ENCODE peak calls at places on chromosomes 7 and 10, in nine cellular contexts. W is neural progenitor cell, V is GM12878, T is GM23248, G is suprapubic skin, L is GM23338, S is testis, U is DND-41, H is endodermal cell. O is an unnamed sample.

GRCh38 chr7:24123061-24123460 is 160.9 kb upstream of the NPY start:
- DNase-seq in G (no peak), W (no peak), U (no peak), T (peak; percentile 58), L (peak; percentile 16), S (no peak), V (no peak), H (no peak), O (no peak)

GRCh38 chr7:124077546-124077945 is 44.7 kb upstream of the TMEM229A start:
- DNase-seq in S (no peak), T (no peak), U (no peak), G (no peak), L (peak; percentile 12), W (no peak), V (no peak), H (no peak), O (no peak)

GRCh38 chr7:4136501-4137110 is 545.5 kb upstream of the FOXK1 start:
- DNase-seq in W (no peak), S (no peak), U (no peak), H (peak; percentile 72), T (no peak), V (no peak), L (peak; percentile 53), G (no peak), O (no peak)

GRCh38 chr7:73892003-73892975 is 31.3 kb downstream of the TMEM270 start:
- DNase-seq in S (peak; percentile 58), G (no peak), U (no peak), W (no peak), T (peak; percentile 64), V (no peak), H (no peak), L (no peak), O (no peak)

GRCh38 chr10:78959901-78960300 is 108.9 kb upstream of the ZMIZ1 start:
- DNase-seq in W (no peak), T (peak; percentile 51), S (no peak), U (no peak), L (no peak), V (no peak), G (no peak), H (no peak), O (no peak)

GRCh38 chr10:46515402-46516192 is 40.9 kb downstream of the GPRIN2 start:
- DNase-seq in T (no peak), U (peak; percentile 2), G (no peak), V (no peak), L (no peak), S (peak; percentile 13), W (no peak), H (peak; percentile 29), O (no peak)

GRCh38 chr7:27581906-27582305 is 80.8 kb downstream of the HIBADH start:
- DNase-seq in T (no peak), L (no peak), V (no peak), W (peak; percentile 8), G (no peak), S (no peak), U (no peak), H (no peak), O (no peak)

GRCh38 chr7:155198901-155199845 is 98.5 kb upstream of the INSIG1 start:
- DNase-seq in S (no peak), W (no peak), V (no peak), H (no peak), U (no peak), T (peak; percentile 62), G (no peak), L (no peak), O (no peak)

GRCh38 chr7:106514887-106515286 is 146.1 kb downstream of the CCDC71L start:
- DNase-seq in S (no peak), W (no peak), H (no peak), V (no peak), L (no peak), U (no peak), T (peak; percentile 12), G (no peak), O (no peak)

GRCh38 chr7:135200824-135201331 is 10.4 kb downstream of the WDR91 start:
- DNase-seq in W (no peak), L (no peak), U (no peak), H (no peak), V (no peak), S (no peak), T (no peak), G (no peak), O (no peak)

GRCh38 chr10:35378547-35379210 is 42.4 kb downstream of the CCNY start:
- DNase-seq in W (no peak), S (no peak), V (no peak), T (no peak), G (no peak), U (no peak), H (peak; percentile 49), L (no peak), O (no peak)

GRCh38 chr10:35372329-35372728 is 36.0 kb downstream of the CCNY start:
- DNase-seq in S (no peak), H (no peak), V (no peak), T (peak; percentile 89), W (no peak), U (no peak), L (no peak), G (no peak), O (no peak)

GRCh38 chr10:35375091-35375765 is 38.9 kb downstream of the CCNY start:
- DNase-seq in G (no peak), V (no peak), L (no peak), W (no peak), S (no peak), H (no peak), U (no peak), T (peak; percentile 49), O (no peak)

GRCh38 chr10:35379226-35380137 is 43.2 kb downstream of the CCNY start:
- DNase-seq in W (no peak), H (peak; percentile 70), S (peak; percentile 20), T (peak; percentile 68), V (peak; percentile 60), L (peak; percentile 67), G (no peak), U (peak; percentile 52), O (no peak)

GRCh38 chr10:35377050-35377723 is 40.9 kb downstream of the CCNY start:
- DNase-seq in H (no peak), T (peak; percentile 17), W (no peak), U (no peak), G (no peak), S (no peak), L (no peak), V (no peak), O (no peak)
- H3K4me1 ChIP-seq in H (peaks cover 10% of the 10 kb centered on the region), T (peaks cover 39% of the 10 kb centered on the region), W (peaks cover 34% of the 10 kb centered on the region), U (peaks cover 22% of the 10 kb centered on the region), G (peaks cover 13% of the 10 kb centered on the region), S (peaks cover 10% of the 10 kb centered on the region), L (peaks cover 34% of the 10 kb centered on the region), V (peaks cover 21% of the 10 kb centered on the region), O (peaks cover 54% of the 10 kb centered on the region)

GRCh38 chr7:151341357-151342101 is at the start of gene NUB1:
- DNase-seq in L (peak; percentile 95), S (peak; percentile 94), H (peak; percentile 98), T (peak; percentile 97), V (no peak), G (peak; percentile 94), U (peak; percentile 86), W (peak; percentile 96), O (peak; percentile 88)

GRCh38 chr7:151342811-151343210 is 1.2 kb downstream of the NUB1 start:
- DNase-seq in S (no peak), U (no peak), L (no peak), T (peak; percentile 39), V (no peak), W (no peak), H (no peak), G (no peak), O (no peak)

GRCh38 chr7:151345576-151345975 is 4.0 kb downstream of the NUB1 start:
- DNase-seq in V (no peak), W (no peak), U (no peak), G (no peak), L (no peak), H (no peak), T (no peak), S (no peak), O (no peak)

GRCh38 chr7:151342102-151342646 is 562 bp downstream of the NUB1 start:
- DNase-seq in W (no peak), U (no peak), G (no peak), T (peak; percentile 28), V (peak; percentile 77), S (no peak), H (no peak), L (no peak), O (no peak)

GRCh38 chr7:151343516-151343915 is 1.9 kb downstream of the NUB1 start:
- DNase-seq in U (no peak), S (no peak), L (no peak), G (no peak), W (no peak), T (no peak), V (no peak), H (no peak), O (no peak)
- H3K4me3 ChIP-seq in U (no peak overlapping the region), S (no peak overlapping the region), L (no peak overlapping the region), G (no peak overlapping the region), W (no peak overlapping the region), T (no peak overlapping the region), V (peak overlapping the region; percentile 65), H (no peak overlapping the region), O (no peak overlapping the region)

GRCh38 chr7:122802211-122802833 is 83.9 kb downstream of the CADPS2 start:
- DNase-seq in S (peak; percentile 36), W (no peak), H (peak; percentile 52), U (no peak), G (no peak), V (no peak), L (peak; percentile 47), T (no peak), O (no peak)

GRCh38 chr7:122803323-122803722 is 82.9 kb downstream of the CADPS2 start:
- DNase-seq in L (peak; percentile 65), U (no peak), T (peak; percentile 0), H (peak; percentile 54), V (no peak), S (peak; percentile 16), G (no peak), W (peak; percentile 49), O (no peak)

DNA sequence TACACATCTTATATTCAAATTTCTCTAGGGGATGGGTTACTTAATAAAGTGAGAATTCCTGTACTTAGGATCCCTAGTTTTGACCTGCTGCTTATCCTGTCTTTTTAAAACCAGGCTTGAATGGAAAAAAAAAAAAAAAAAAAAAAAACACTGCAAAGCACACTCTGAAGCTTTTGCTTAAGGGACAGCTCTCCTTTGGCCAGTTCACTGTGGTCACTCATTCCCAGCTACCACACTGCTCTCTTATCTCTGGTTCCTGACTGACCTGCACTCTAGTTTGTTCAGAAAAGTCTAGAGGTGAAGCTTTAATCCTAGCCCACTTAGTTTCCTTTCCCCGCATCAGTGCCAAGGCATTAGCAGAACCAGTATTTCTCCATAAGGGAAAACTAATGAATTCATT is 82.4 kb downstream of the CADPS2 start:
- DNase-seq in V (no peak), S (no peak), T (no peak), U (no peak), H (no peak), L (no peak), G (no peak), W (no peak), O (no peak)
- H3K27ac ChIP-seq in V (no peak overlapping the region), S (no peak overlapping the region), T (no peak overlapping the region), U (no peak overlapping the region), H (no peak overlapping the region), L (no peak overlapping the region), G (no peak overlapping the region), W (no peak overlapping the region), O (no peak overlapping the region)

DNA sequence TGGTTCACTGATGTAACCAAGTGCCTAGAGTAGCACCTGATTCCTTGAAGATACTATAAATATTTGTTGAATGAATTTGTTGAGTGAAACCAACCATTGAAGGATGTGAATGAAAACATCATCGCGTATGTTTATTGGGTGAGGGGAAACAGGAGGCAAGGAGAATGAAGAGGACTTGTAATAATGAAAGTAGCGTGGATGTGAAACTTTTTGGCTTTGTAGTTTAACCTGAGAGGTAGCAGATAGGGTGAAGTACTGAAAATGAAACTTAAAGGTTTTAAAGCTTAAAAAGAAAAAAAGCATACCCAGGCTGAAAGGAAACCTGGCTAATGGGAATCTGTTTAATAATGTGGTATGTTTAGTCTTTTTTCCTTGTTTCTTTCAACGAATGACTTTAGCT is 5.2 kb downstream of the CCNY start:
- DNase-seq in V (peak; percentile 80), S (no peak), G (no peak), U (no peak), T (no peak), L (no peak), W (no peak), H (no peak), O (no peak)
- H3K4me1 ChIP-seq in V (peaks cover 24% of the 10 kb centered on the region), S (peaks cover 17% of the 10 kb centered on the region), G (peaks cover 46% of the 10 kb centered on the region), U (peaks cover 43% of the 10 kb centered on the region), T (peaks cover 25% of the 10 kb centered on the region), L (peaks cover 11% of the 10 kb centered on the region), W (peaks cover 24% of the 10 kb centered on the region), H (no peaks in the 10 kb centered on the region), O (peaks cover 68% of the 10 kb centered on the region)

O was measured in CD4-positive, alpha-beta memory T cell.